ENCODE peak calls at places on chromosomes 16 and 17, in eight cellular contexts. Z, G, L, X, I, S, D and F are unnamed samples.

GRCh38 chr16:16861546-16861945 is 482.6 kb downstream of the NPIPA7 start:
- DNase-seq in Z (peak), G (no peak), L (peak), X (peak), I (no peak), S (peak), D (peak), F (peak)

GRCh38 chr16:86975445-86975844 is 341.7 kb downstream of the C16orf95 start:
- DNase-seq in Z (peak), G (no peak), L (no peak), X (peak), I (peak), S (no peak), D (no peak), F (no peak)

GRCh38 chr17:56597495-56597990 is 4.0 kb downstream of the NOG start:
- DNase-seq in Z (peak), G (no peak), L (peak), X (peak), I (no peak), S (no peak), D (no peak), F (no peak)

GRCh38 chr17:9028632-9029570 is 7.6 kb downstream of the NTN1 start:
- DNase-seq in Z (no peak), G (no peak), L (no peak), X (no peak), I (no peak), S (no peak), D (no peak), F (no peak)

GRCh38 chr16:66612422-66612821 is 7.9 kb downstream of the CMTM3 start:
- DNase-seq in Z (no peak), G (no peak), L (no peak), X (no peak), I (no peak), S (no peak), D (no peak), F (no peak)

GRCh38 chr17:75249564-75249963 is 11.8 kb downstream of the GGA3 start:
- DNase-seq in Z (no peak), G (no peak), L (no peak), X (no peak), I (no peak), S (no peak), D (no peak), F (no peak)

GRCh38 chr17:81453049-81453448 is 57.8 kb downstream of the BAHCC1 start:
- DNase-seq in Z (no peak), G (no peak), L (no peak), X (no peak), I (no peak), S (no peak), D (no peak), F (no peak)

GRCh38 chr17:50155115-50155819 is 4.8 kb upstream of the PPP1R9B start:
- DNase-seq in Z (no peak), G (no peak), L (no peak), X (no peak), I (peak), S (no peak), D (no peak), F (no peak)

GRCh38 chr17:66633322-66633965 is 201.5 kb upstream of the CACNG5 start:
- DNase-seq in Z (no peak), G (no peak), L (no peak), X (no peak), I (no peak), S (no peak), D (no peak), F (no peak)

GRCh38 chr17:17783825-17784598 is 52.8 kb downstream of the SREBF1 start:
- DNase-seq in Z (peak), G (no peak), L (peak), X (no peak), I (no peak), S (peak), D (no peak), F (no peak)

GRCh38 chr17:43558805-43559160 is 12.6 kb upstream of the ETV4 start:
- DNase-seq in Z (no peak), G (no peak), L (no peak), X (no peak), I (no peak), S (no peak), D (no peak), F (no peak)

GRCh38 chr17:79223471-79223870 is 148.8 kb downstream of the ENGASE start:
- DNase-seq in Z (no peak), G (no peak), L (no peak), X (no peak), I (no peak), S (no peak), D (no peak), F (no peak)

GRCh38 chr17:43595466-43595865 is 49.3 kb upstream of the ETV4 start:
- DNase-seq in Z (no peak), G (no peak), L (no peak), X (no peak), I (no peak), S (no peak), D (no peak), F (no peak)

GRCh38 chr17:58156839-58157803 is 8.9 kb downstream of the OR4D1 start:
- DNase-seq in Z (peak), G (no peak), L (peak), X (no peak), I (no peak), S (no peak), D (peak), F (peak)

GRCh38 chr16:66408181-66409048 is 18.7 kb upstream of the BEAN1 start:
- DNase-seq in Z (no peak), G (no peak), L (no peak), X (peak), I (peak), S (peak), D (no peak), F (no peak)

GRCh38 chr17:39694593-39694992 is 5.3 kb upstream of the ERBB2 start:
- DNase-seq in Z (no peak), G (no peak), L (no peak), X (peak), I (no peak), S (no peak), D (no peak), F (no peak)

GRCh38 chr16:19330801-19331484 is 45.4 kb downstream of the CLEC19A start:
- DNase-seq in Z (no peak), G (no peak), L (no peak), X (no peak), I (peak), S (peak), D (no peak), F (no peak)

GRCh38 chr17:79395545-79395944 is 215.3 kb downstream of the RBFOX3 start:
- DNase-seq in Z (no peak), G (no peak), L (no peak), X (no peak), I (no peak), S (no peak), D (no peak), F (no peak)

GRCh38 chr17:42809250-42809649 is 10.6 kb downstream of the CNTD1 start:
- DNase-seq in Z (no peak), G (no peak), L (no peak), X (no peak), I (peak), S (no peak), D (no peak), F (no peak)

GRCh38 chr17:74339537-74340195 is 13.6 kb downstream of the KIF19 start:
- DNase-seq in Z (no peak), G (no peak), L (no peak), X (no peak), I (no peak), S (no peak), D (no peak), F (no peak)

GRCh38 chr17:28404812-28405570 is 1.0 kb downstream of the SLC46A1 start:
- DNase-seq in Z (no peak), G (no peak), L (no peak), X (no peak), I (no peak), S (no peak), D (no peak), F (no peak)

GRCh38 chr17:20241855-20242254 is 225.5 kb downstream of the LGALS9B start:
- DNase-seq in Z (no peak), G (no peak), L (no peak), X (no peak), I (no peak), S (no peak), D (no peak), F (no peak)

GRCh38 chr17:15036238-15036637 is 228.9 kb downstream of the PMP22 start:
- DNase-seq in Z (peak), G (no peak), L (no peak), X (no peak), I (no peak), S (no peak), D (no peak), F (no peak)

GRCh38 chr17:77223642-77224420 is 83.1 kb downstream of the SEC14L1 start:
- DNase-seq in Z (no peak), G (no peak), L (no peak), X (no peak), I (no peak), S (no peak), D (no peak), F (no peak)

GRCh38 chr16:4813251-4814003 is 11.0 kb upstream of the ROGDI start:
- DNase-seq in Z (no peak), G (no peak), L (no peak), X (no peak), I (no peak), S (no peak), D (no peak), F (no peak)

GRCh38 chr16:4811242-4811641 is 8.8 kb upstream of the ROGDI start:
- DNase-seq in Z (no peak), G (no peak), L (no peak), X (no peak), I (no peak), S (no peak), D (no peak), F (no peak)

GRCh38 chr16:4814046-4814445 is 11.6 kb upstream of the ROGDI start:
- DNase-seq in Z (no peak), G (no peak), L (no peak), X (no peak), I (no peak), S (no peak), D (no peak), F (no peak)

GRCh38 chr16:4811773-4812172 is 9.3 kb upstream of the ROGDI start:
- DNase-seq in Z (no peak), G (no peak), L (no peak), X (no peak), I (no peak), S (no peak), D (no peak), F (no peak)

GRCh38 chr16:4814542-4815173 is 12.2 kb upstream of the ROGDI start:
- DNase-seq in Z (no peak), G (no peak), L (no peak), X (no peak), I (no peak), S (no peak), D (no peak), F (no peak)
- TF ChIP-seq CTCF in Z (no peak), G (no peak), L (no peak), X (no peak), I (no peak), S (no peak), D (no peak), F (no peak)

GRCh38 chr16:8946544-8946943 is 17.2 kb downstream of the USP7 start:
- DNase-seq in Z (no peak), G (no peak), L (no peak), X (no peak), I (no peak), S (no peak), D (no peak), F (no peak)
- TF ChIP-seq CTCF in Z (no peak), G (no peak), L (no peak), X (no peak), I (no peak), S (no peak), D (no peak), F (no peak)

DNA sequence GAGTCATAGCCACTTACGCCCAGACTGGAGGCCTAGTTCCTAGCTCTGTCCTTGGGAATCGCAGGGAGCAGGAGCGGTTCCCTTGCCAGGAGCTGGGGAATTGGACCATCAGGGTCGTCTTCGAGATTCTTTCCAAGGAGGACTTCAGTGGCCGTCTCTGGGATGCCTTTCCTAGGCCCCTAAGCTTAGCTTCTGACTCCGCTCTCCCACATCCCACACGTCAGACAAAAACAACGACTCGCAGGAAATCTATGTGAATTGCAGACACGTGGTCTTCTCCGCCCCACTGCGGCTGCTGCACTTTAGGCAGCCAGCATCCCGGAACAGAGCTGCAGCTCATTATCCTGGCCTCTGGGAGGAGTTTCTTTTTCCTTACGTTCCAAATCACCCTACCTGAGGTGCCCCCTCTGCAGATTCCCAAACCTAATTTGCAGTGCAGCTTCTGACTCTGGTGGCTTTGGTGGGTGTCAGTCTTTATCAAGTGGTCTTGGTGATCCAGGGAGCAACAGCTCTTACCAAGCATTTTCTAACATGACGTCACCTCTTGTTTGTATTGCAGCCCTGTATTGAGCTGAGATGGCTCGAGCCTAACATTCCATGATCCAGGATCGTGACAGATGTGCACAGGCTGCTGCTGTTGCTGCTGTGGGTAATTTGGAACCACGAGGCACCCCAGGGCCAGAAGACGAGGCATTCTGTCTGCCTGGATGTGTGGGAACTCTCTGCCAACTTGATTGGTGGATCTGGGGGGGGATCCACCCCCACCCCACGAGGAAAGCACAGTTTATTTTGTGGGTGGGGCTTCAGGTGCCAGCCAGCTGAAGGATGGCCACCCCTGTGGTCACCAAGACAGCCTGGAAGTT is 1.1 kb downstream of the KATNB1 start:
- DNase-seq in Z (peak), G (no peak), L (no peak), X (peak), I (peak), S (no peak), D (no peak), F (no peak)
- TF ChIP-seq CTCF in Z (no peak), G (peak), L (peak), X (no peak), I (no peak), S (peak), D (no peak), F (no peak)

GRCh38 chr16:4273858-4274291 is 1.1 kb upstream of the TFAP4 start:
- DNase-seq in Z (peak), G (peak), L (peak), X (peak), I (peak), S (peak), D (no peak), F (peak)
- TF ChIP-seq CTCF in Z (peak), G (peak), L (peak), X (no peak), I (peak), S (peak), D (no peak), F (peak)

GRCh38 chr16:63982156-63982555 is 1139.7 kb downstream of the CDH11 start:
- DNase-seq in Z (no peak), G (no peak), L (peak), X (no peak), I (no peak), S (no peak), D (no peak), F (no peak)

GRCh38 chr16:63975669-63976068 is 1146.2 kb downstream of the CDH11 start:
- DNase-seq in Z (no peak), G (no peak), L (no peak), X (no peak), I (no peak), S (no peak), D (no peak), F (no peak)

GRCh38 chr16:63978240-63978639 is 1143.6 kb downstream of the CDH11 start:
- DNase-seq in Z (no peak), G (no peak), L (no peak), X (no peak), I (no peak), S (no peak), D (no peak), F (no peak)

GRCh38 chr16:63981639-63982038 is 1140.2 kb downstream of the CDH11 start:
- DNase-seq in Z (no peak), G (no peak), L (peak), X (no peak), I (no peak), S (no peak), D (no peak), F (no peak)

GRCh38 chr16:63976345-63976744 is 1145.5 kb downstream of the CDH11 start:
- DNase-seq in Z (no peak), G (no peak), L (no peak), X (no peak), I (no peak), S (no peak), D (no peak), F (no peak)
- TF ChIP-seq CTCF in Z (no peak), G (no peak), L (no peak), X (no peak), I (no peak), S (no peak), D (no peak), F (no peak)

GRCh38 chr16:49890876-49891275 is 35.0 kb upstream of the ZNF423 start:
- DNase-seq in Z (peak), G (no peak), L (no peak), X (no peak), I (no peak), S (no peak), D (no peak), F (no peak)
- TF ChIP-seq CTCF in Z (peak), G (no peak), L (peak), X (no peak), I (no peak), S (no peak), D (no peak), F (peak)

GRCh38 chr16:2585651-2586081 is 47.8 kb downstream of the PDPK1 start:
- DNase-seq in Z (no peak), G (no peak), L (no peak), X (no peak), I (no peak), S (no peak), D (no peak), F (no peak)

GRCh38 chr16:2586901-2587480 is 49.2 kb downstream of the PDPK1 start:
- DNase-seq in Z (no peak), G (no peak), L (no peak), X (no peak), I (no peak), S (no peak), D (no peak), F (no peak)

GRCh38 chr16:2587891-2588565 is 50.2 kb downstream of the PDPK1 start:
- DNase-seq in Z (no peak), G (no peak), L (no peak), X (no peak), I (no peak), S (no peak), D (no peak), F (no peak)

GRCh38 chr16:2584742-2585650 is 47.2 kb downstream of the PDPK1 start:
- DNase-seq in Z (no peak), G (no peak), L (no peak), X (no peak), I (no peak), S (no peak), D (no peak), F (no peak)

DNA sequence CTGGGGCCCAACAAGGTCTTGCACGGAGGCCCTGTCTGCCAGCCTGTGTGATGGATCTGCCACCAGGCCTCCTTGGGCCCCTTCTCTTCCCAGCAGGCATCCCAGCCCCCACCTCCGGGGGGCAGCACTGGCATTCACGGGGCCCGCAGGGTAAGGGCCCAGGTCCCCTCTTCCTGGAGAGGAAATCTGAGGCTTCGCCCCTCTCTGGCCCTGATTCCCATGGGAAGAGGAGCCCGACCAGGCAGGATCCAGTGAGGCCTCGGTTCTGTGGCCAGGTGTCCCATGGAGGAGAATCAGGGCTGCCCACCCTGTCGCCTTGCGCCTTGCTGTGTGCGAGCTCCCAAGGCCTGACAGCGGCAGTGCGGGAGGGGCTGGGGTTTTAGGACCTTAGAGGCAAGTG is 48.4 kb downstream of the PDPK1 start:
- DNase-seq in Z (peak), G (no peak), L (no peak), X (no peak), I (no peak), S (no peak), D (no peak), F (no peak)
- TF ChIP-seq CTCF in Z (peak), G (no peak), L (peak), X (no peak), I (no peak), S (no peak), D (no peak), F (no peak)

DNA sequence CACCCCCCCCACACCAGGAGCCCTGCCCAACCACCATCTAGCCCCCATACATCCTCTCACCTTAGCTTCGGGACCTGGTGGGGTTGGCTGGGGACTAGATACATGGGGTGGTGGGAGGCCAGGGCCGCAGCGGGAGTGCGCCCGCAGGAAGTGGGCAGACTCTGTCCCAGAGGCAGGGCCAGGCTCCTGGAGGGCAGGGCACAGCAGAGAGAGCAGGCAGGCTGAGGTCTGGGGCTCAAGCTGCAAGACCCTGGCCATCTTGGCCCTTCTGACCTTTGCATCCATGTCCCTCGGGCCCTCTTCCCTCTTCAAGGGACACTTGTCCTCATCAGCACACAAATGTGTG is 2.7 kb downstream of the ENKD1 start:
- DNase-seq in Z (no peak), G (no peak), L (no peak), X (no peak), I (no peak), S (no peak), D (no peak), F (no peak)
- TF ChIP-seq CTCF in Z (no peak), G (no peak), L (no peak), X (no peak), I (no peak), S (no peak), D (no peak), F (no peak)